ENCODE peak calls at places on chromosome 11, in seven cellular contexts. I is Peyer's patch, A is neural crest cell, K is kidney, R is glutamatergic neuron, G is body of pancreas, N is bronchial epithelial cell. U is an unnamed sample.

GRCh38 chr11:105022998-105023397 is at the start of gene CASP5:
- DNase-seq in I (no peak), A (no peak), K (no peak), R (no peak), G (no peak), N (no peak), U (peak)

GRCh38 chr11:116901211-116901610 is 63.8 kb upstream of the APOA1 start:
- DNase-seq in I (no peak), A (no peak), K (no peak), R (no peak), G (no peak), N (no peak), U (no peak)

GRCh38 chr11:88552377-88553029 is 215.0 kb upstream of the CTSC start:
- DNase-seq in I (no peak), A (peak), K (no peak), R (peak), G (peak), N (peak), U (peak)

GRCh38 chr11:131668867-131669780 is 298.7 kb downstream of the NTM start:
- DNase-seq in I (no peak), A (peak), K (no peak), R (peak), G (peak), N (peak), U (peak)

GRCh38 chr11:19953342-19953741 is 206.9 kb downstream of the DBX1 start:
- DNase-seq in I (no peak), A (no peak), K (no peak), R (no peak), G (no peak), N (peak), U (no peak)

GRCh38 chr11:33893711-33894401 is 2.0 kb upstream of the LMO2 start:
- DNase-seq in I (no peak), A (no peak), K (no peak), R (no peak), G (no peak), N (no peak), U (no peak)

GRCh38 chr11:20042717-20043392 is 117.4 kb downstream of the DBX1 start:
- DNase-seq in I (no peak), A (no peak), K (no peak), R (peak), G (no peak), N (no peak), U (no peak)

GRCh38 chr11:112965601-112966125 is 4.4 kb downstream of the NCAM1 start:
- DNase-seq in I (no peak), A (no peak), K (no peak), R (no peak), G (no peak), N (no peak), U (no peak)

GRCh38 chr11:30131535-30131934 is 99.3 kb upstream of the FSHB start:
- DNase-seq in I (no peak), A (no peak), K (no peak), R (no peak), G (peak), N (peak), U (no peak)
- TF ChIP-seq CTCF in I (no peak), A (no peak), K (peak), R (no peak), G (no peak), N (peak), U (no peak)

GRCh38 chr11:11944444-11944843 is 64.0 kb downstream of the DKK3 start:
- DNase-seq in I (no peak), A (no peak), K (no peak), R (no peak), G (no peak), N (peak), U (no peak)

GRCh38 chr11:11948242-11948947 is 60.0 kb downstream of the DKK3 start:
- DNase-seq in I (no peak), A (no peak), K (no peak), R (no peak), G (no peak), N (peak), U (no peak)

GRCh38 chr11:11947825-11948224 is 60.6 kb downstream of the DKK3 start:
- DNase-seq in I (no peak), A (no peak), K (no peak), R (no peak), G (no peak), N (no peak), U (no peak)

GRCh38 chr11:11946180-11946579 is 62.2 kb downstream of the DKK3 start:
- DNase-seq in I (no peak), A (no peak), K (no peak), R (no peak), G (no peak), N (no peak), U (no peak)

DNA sequence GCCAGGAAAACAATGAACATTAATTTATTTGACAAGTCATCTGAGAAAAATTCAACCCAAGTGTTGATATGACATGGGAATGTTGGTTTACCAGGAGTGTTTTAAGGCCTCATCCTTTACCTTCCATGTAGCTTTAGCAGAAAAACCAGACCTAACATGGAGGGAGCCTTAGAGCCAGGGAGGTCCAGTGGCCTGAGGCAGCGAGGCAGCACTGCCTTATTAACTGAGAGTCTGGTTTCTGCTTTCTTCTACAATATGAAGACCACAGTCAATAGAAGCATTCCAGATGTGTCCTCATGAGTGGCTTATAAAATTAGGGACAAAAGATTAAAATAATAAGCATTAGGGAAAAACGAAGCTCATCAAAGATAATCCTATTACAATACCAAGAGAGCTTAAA is 61.5 kb downstream of the DKK3 start:
- DNase-seq in I (no peak), A (no peak), K (no peak), R (no peak), G (no peak), N (no peak), U (no peak)
- TF ChIP-seq CTCF in I (no peak), A (no peak), K (no peak), R (no peak), G (no peak), N (no peak), U (no peak)

GRCh38 chr11:119085523-119085878 is 820 bp downstream of the HMBS start:
- DNase-seq in I (no peak), A (no peak), K (no peak), R (no peak), G (no peak), N (no peak), U (peak)
- TF ChIP-seq CTCF in I (no peak), A (no peak), K (no peak), R (no peak), G (no peak), N (no peak), U (no peak)

GRCh38 chr11:67401495-67402191 is at the start of gene PPP1CA:
- DNase-seq in I (peak), A (peak), K (peak), R (peak), G (peak), N (peak), U (peak)
- TF ChIP-seq CTCF in I (peak), A (peak), K (peak), R (peak), G (peak), N (peak), U (peak)

DNA sequence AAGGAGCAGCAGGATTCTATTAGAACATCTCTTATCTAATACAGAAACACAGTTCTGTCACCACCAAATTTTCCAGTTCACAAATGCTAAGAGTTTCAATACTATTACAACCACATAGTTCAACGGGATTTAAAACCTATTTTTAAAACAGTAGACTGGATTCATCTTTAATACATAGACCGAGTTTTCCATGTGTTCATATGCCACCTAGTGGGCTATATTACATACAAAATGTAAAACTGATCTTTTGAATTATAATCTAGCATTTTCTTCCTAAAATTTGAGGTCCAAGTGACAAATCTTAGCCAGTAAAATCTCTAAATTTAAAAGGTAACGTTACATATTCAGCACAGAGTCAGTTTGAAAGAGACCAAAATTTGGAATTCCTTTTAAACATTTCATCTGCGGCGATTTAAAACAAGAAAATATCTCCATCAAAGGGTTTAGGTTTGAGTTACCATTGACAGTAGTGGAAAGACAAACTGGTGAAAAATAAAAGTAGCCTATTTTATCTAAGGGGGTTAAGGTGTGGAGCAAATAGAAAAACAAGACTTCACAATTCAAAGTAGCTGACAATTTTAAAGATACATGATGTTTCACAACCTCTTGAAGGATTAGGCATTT is 269.3 kb upstream of the MPPED2 start:
- DNase-seq in I (no peak), A (no peak), K (no peak), R (no peak), G (no peak), N (peak), U (no peak)
- TF ChIP-seq CTCF in I (no peak), A (peak), K (no peak), R (no peak), G (no peak), N (no peak), U (peak)

DNA sequence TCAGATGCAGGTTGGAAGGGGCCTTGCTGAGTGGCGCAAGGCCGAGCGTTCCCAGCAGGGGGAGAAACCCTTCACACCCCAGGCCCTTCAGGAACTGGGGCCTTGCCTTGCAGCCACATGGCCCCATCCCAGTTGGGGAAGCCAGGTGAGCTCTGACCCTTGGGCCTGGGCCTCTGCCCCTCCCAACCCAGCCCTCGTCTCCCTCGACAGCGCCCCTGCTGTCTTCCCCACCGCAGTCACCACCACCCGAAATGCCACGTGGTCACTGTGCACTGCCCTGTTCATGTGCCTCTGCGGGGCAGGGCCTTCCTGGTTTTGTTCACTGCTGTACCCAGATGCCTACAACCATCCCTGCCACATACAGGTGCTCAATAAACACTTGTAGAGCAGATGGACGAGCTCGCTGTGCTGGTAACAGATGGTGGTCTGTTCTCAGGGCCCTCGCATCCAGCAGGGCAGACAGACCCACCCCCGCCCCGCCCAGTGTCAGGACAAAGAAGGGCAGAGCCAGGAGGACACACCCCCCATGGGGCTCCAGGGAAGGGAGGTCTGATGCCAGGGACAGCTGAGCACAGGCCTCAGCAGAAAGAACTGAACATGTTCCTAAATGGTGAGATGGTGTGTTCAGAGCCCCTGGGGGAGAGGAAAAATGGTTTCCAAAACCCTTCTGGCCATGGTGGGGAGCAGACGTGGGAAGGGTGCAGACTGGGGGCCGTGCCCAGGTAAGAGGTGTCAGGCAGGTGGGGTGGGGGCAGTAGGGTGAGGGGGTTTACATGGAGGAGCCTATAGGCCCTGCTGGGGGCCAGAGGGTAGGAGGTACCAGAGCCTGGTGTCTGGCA is 3.7 kb downstream of the POLR2L start:
- DNase-seq in I (no peak), A (no peak), K (no peak), R (peak), G (peak), N (no peak), U (peak)
- TF ChIP-seq CTCF in I (no peak), A (peak), K (no peak), R (peak), G (no peak), N (peak), U (no peak)

GRCh38 chr11:100789500-100789899 is 102.4 kb downstream of the ARHGAP42 start:
- DNase-seq in I (peak), A (no peak), K (no peak), R (peak), G (peak), N (no peak), U (peak)
- TF ChIP-seq CTCF in I (no peak), A (no peak), K (no peak), R (no peak), G (no peak), N (no peak), U (no peak)

GRCh38 chr11:75705541-75705940 is 12.1 kb upstream of the MOGAT2 start:
- DNase-seq in I (no peak), A (no peak), K (no peak), R (no peak), G (no peak), N (peak), U (no peak)
- TF ChIP-seq CTCF in I (no peak), A (no peak), K (no peak), R (no peak), G (no peak), N (no peak), U (no peak)